ENCODE peak calls at places on chromosome 2, in six cellular contexts. C, B, O, L, H and W are unnamed samples.

GRCh38 chr2:20447437-20448245 is 767 bp downstream of the RHOB start:
- DNase-seq in C (peak; percentile 57), B (peak; percentile 68), O (peak; percentile 57), L (peak; percentile 48), H (peak; percentile 15), W (no peak)

GRCh38 chr2:23905155-23905554 is 21.8 kb downstream of the ATAD2B start:
- DNase-seq in C (no peak), B (peak; percentile 8), O (no peak), L (no peak), H (no peak), W (no peak)

GRCh38 chr2:13308989-13309388 is 592.3 kb downstream of the TRIB2 start:
- DNase-seq in C (no peak), B (no peak), O (no peak), L (no peak), H (no peak), W (no peak)

GRCh38 chr2:160492401-160493226 is 993 bp downstream of the RBMS1 start:
- DNase-seq in C (peak; percentile 6), B (peak; percentile 88), O (peak; percentile 74), L (peak; percentile 66), H (peak; percentile 45), W (peak; percentile 78)

GRCh38 chr2:212359425-212360067 is 179.1 kb downstream of the ERBB4 start:
- DNase-seq in C (no peak), B (no peak), O (no peak), L (no peak), H (no peak), W (no peak)

GRCh38 chr2:53708988-53709387 is 58.6 kb upstream of the CHAC2 start:
- DNase-seq in C (no peak), B (no peak), O (no peak), L (no peak), H (no peak), W (no peak)

GRCh38 chr2:148298201-148298600 is 277.3 kb downstream of the MBD5 start:
- DNase-seq in C (no peak), B (peak; percentile 31), O (no peak), L (no peak), H (no peak), W (no peak)

GRCh38 chr2:113754160-113754559 is 2.3 kb downstream of the SLC35F5 start:
- DNase-seq in C (no peak), B (no peak), O (no peak), L (no peak), H (no peak), W (no peak)

GRCh38 chr2:54638103-54638502 is 85.4 kb upstream of the EML6 start:
- DNase-seq in C (no peak), B (no peak), O (no peak), L (no peak), H (no peak), W (no peak)

GRCh38 chr2:64652231-64653173 is 1.2 kb downstream of the SERTAD2 start:
- DNase-seq in C (no peak), B (peak; percentile 66), O (peak; percentile 31), L (peak; percentile 51), H (no peak), W (no peak)

GRCh38 chr2:45776160-45776955 is 124.9 kb downstream of the PRKCE start:
- DNase-seq in C (no peak), B (peak; percentile 65), O (no peak), L (no peak), H (no peak), W (no peak)

GRCh38 chr2:163556511-163556910 is 179.3 kb downstream of the FIGN start:
- DNase-seq in C (no peak), B (no peak), O (no peak), L (no peak), H (no peak), W (no peak)

GRCh38 chr2:127083819-127084503 is 23.0 kb downstream of the BIN1 start:
- DNase-seq in C (no peak), B (peak; percentile 88), O (peak; percentile 92), L (peak; percentile 91), H (no peak), W (no peak)

GRCh38 chr2:144225077-144225476 is 294.8 kb downstream of the ZEB2 start:
- DNase-seq in C (no peak), B (no peak), O (no peak), L (no peak), H (no peak), W (no peak)

GRCh38 chr2:153548536-153548935 is 70.0 kb upstream of the RPRM start:
- DNase-seq in C (no peak), B (no peak), O (no peak), L (no peak), H (no peak), W (no peak)

GRCh38 chr2:96877513-96878159 is 7.8 kb upstream of the SEMA4C start:
- DNase-seq in C (no peak), B (no peak), O (no peak), L (no peak), H (no peak), W (no peak)

GRCh38 chr2:88856409-88857135 is 165.1 kb downstream of the RPIA start:
- DNase-seq in C (no peak), B (no peak), O (no peak), L (no peak), H (no peak), W (no peak)

GRCh38 chr2:167487728-167488127 is 599.4 kb downstream of the XIRP2 start:
- DNase-seq in C (no peak), B (no peak), O (no peak), L (no peak), H (no peak), W (no peak)

GRCh38 chr2:155645771-155646170 is 686.8 kb downstream of the NR4A2 start:
- DNase-seq in C (no peak), B (no peak), O (no peak), L (no peak), H (no peak), W (no peak)

GRCh38 chr2:29777164-29777563 is 144.2 kb downstream of the ALK start:
- DNase-seq in C (no peak), B (peak; percentile 56), O (no peak), L (no peak), H (no peak), W (no peak)

GRCh38 chr2:23301151-23301550 is 83.8 kb upstream of the KLHL29 start:
- DNase-seq in C (no peak), B (peak; percentile 31), O (no peak), L (no peak), H (no peak), W (no peak)

GRCh38 chr2:225600444-225600843 is 200.9 kb downstream of the NYAP2 start:
- DNase-seq in C (no peak), B (peak; percentile 18), O (no peak), L (no peak), H (no peak), W (no peak)

GRCh38 chr2:224843141-224843540 is 127.0 kb upstream of the CCDC195 start:
- DNase-seq in C (no peak), B (no peak), O (no peak), L (no peak), H (no peak), W (no peak)

GRCh38 chr2:127437781-127438726 is 19.8 kb downstream of the PROC start:
- DNase-seq in C (no peak), B (no peak), O (no peak), L (no peak), H (no peak), W (no peak)

GRCh38 chr2:8346706-8347430 is 335.0 kb upstream of the ID2 start:
- DNase-seq in C (no peak), B (no peak), O (no peak), L (no peak), H (no peak), W (no peak)

GRCh38 chr2:158723921-158724802 is 71.0 kb upstream of the DAPL1 start:
- DNase-seq in C (no peak), B (no peak), O (no peak), L (no peak), H (no peak), W (peak; percentile 38)
- TF ChIP-seq CTCF in C (peak; percentile 54), B (no peak), O (no peak), L (no peak), H (no peak), W (peak; percentile 64)

DNA sequence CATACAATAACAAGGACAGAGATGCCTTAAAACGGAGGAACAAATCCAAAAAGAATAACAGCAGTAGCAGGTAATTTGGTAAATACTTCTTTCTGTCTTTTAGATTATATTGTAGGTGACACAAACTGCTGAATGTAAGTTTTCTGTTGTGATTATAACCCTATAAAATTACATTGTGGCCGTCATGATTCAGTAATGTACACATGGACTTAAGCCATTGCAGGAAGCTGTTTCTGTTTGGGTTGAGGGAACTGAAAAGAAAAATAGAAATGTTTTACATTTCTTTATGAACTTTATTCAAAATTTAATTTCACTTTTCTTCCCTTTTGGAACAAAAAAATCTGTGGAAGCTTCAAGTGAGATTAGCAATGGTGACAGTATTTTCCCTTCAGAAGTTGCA is 1.2 kb downstream of the MXD1 start:
- DNase-seq in C (no peak), B (no peak), O (no peak), L (no peak), H (no peak), W (no peak)
- TF ChIP-seq CTCF in C (no peak), B (no peak), O (no peak), L (no peak), H (no peak), W (no peak)

GRCh38 chr2:223696719-223697118 is 94.6 kb upstream of the SCG2 start:
- DNase-seq in C (no peak), B (peak; percentile 59), O (no peak), L (no peak), H (no peak), W (no peak)

GRCh38 chr2:223700221-223700620 is 98.1 kb upstream of the SCG2 start:
- DNase-seq in C (no peak), B (peak; percentile 9), O (no peak), L (no peak), H (no peak), W (no peak)

GRCh38 chr2:223701761-223702160 is 99.6 kb upstream of the SCG2 start:
- DNase-seq in C (no peak), B (no peak), O (no peak), L (no peak), H (no peak), W (no peak)

GRCh38 chr2:223697316-223697875 is 95.2 kb upstream of the SCG2 start:
- DNase-seq in C (no peak), B (no peak), O (no peak), L (no peak), H (no peak), W (no peak)

GRCh38 chr2:223697921-223698645 is 95.9 kb upstream of the SCG2 start:
- DNase-seq in C (no peak), B (no peak), O (no peak), L (no peak), H (no peak), W (no peak)
- TF ChIP-seq CTCF in C (no peak), B (no peak), O (no peak), L (no peak), H (no peak), W (no peak)

GRCh38 chr2:165844216-165844615 is 50.2 kb upstream of the GALNT3 start:
- DNase-seq in C (no peak), B (no peak), O (no peak), L (no peak), H (no peak), W (no peak)

GRCh38 chr2:165837122-165837521 is 43.1 kb upstream of the GALNT3 start:
- DNase-seq in C (no peak), B (peak; percentile 64), O (no peak), L (no peak), H (no peak), W (no peak)

GRCh38 chr2:165840333-165840958 is 46.4 kb upstream of the GALNT3 start:
- DNase-seq in C (no peak), B (no peak), O (no peak), L (no peak), H (no peak), W (no peak)

GRCh38 chr2:165835363-165835762 is 41.3 kb upstream of the GALNT3 start:
- DNase-seq in C (no peak), B (no peak), O (no peak), L (no peak), H (no peak), W (no peak)

GRCh38 chr2:165839610-165840009 is 45.6 kb upstream of the GALNT3 start:
- DNase-seq in C (no peak), B (peak; percentile 67), O (no peak), L (no peak), H (no peak), W (no peak)
- TF ChIP-seq CTCF in C (no peak), B (no peak), O (no peak), L (no peak), H (no peak), W (no peak)